ENCODE peak calls at places on chromosomes 5 and 9, in four cellular contexts. E is HepG2, T is WTC11, L is K562. N is an unnamed sample.
A peak's percentile ranks its signal among the peaks of the same experiment; 100 is the strongest.

GRCh38 chr5:91443028-91443427 is 59.9 kb upstream of the ARRDC3 start:
- DNase-seq in E (no peak), L (no peak), T (no peak), N (no peak)

GRCh38 chr9:133515615-133516255 is 9.0 kb downstream of the MYMK start:
- DNase-seq in E (no peak), T (no peak), L (no peak), N (no peak)

GRCh38 chr5:59036274-59036961 is 453.5 kb downstream of the RAB3C start:
- DNase-seq in T (no peak), E (no peak), L (no peak), N (no peak)

GRCh38 chr9:93092171-93092991 is 3.6 kb upstream of the CARD19 start:
- DNase-seq in T (peak; percentile 9), E (no peak), L (no peak), N (no peak)

GRCh38 chr5:54534306-54534705 is 16.7 kb downstream of the SNX18 start:
- DNase-seq in T (no peak), E (no peak), L (no peak), N (no peak)

GRCh38 chr5:100841358-100842076 is 61.6 kb downstream of the ST8SIA4 start:
- DNase-seq in E (no peak), T (no peak), L (no peak), N (no peak)

GRCh38 chr5:1516615-1517601 is 6.9 kb downstream of the LPCAT1 start:
- DNase-seq in L (no peak), T (peak; percentile 13), E (peak; percentile 16), N (no peak)

GRCh38 chr5:135600971-135601381 is 22.2 kb upstream of the CXCL14 start:
- DNase-seq in T (no peak), L (peak; percentile 44), E (no peak), N (no peak)

GRCh38 chr5:177366528-177367322 is 9.0 kb downstream of the RGS14 start:
- DNase-seq in E (peak; percentile 75), L (peak; percentile 97), T (peak; percentile 99), N (no peak)

GRCh38 chr5:65482727-65483473 is 1.2 kb upstream of the ADAMTS6 start:
- DNase-seq in E (peak; percentile 21), T (no peak), L (peak; percentile 64), N (peak; percentile 17)

GRCh38 chr5:131393498-131393968 is 129.7 kb downstream of the CDC42SE2 start:
- DNase-seq in E (no peak), L (no peak), T (no peak), N (no peak)

GRCh38 chr5:139658501-139658927 is 10.4 kb downstream of the CXXC5 start:
- DNase-seq in E (no peak), L (no peak), T (no peak), N (no peak)

GRCh38 chr9:27856748-27857147 is 283.5 kb upstream of the C9orf72 start:
- DNase-seq in E (no peak), L (no peak), T (no peak), N (no peak)

DNA sequence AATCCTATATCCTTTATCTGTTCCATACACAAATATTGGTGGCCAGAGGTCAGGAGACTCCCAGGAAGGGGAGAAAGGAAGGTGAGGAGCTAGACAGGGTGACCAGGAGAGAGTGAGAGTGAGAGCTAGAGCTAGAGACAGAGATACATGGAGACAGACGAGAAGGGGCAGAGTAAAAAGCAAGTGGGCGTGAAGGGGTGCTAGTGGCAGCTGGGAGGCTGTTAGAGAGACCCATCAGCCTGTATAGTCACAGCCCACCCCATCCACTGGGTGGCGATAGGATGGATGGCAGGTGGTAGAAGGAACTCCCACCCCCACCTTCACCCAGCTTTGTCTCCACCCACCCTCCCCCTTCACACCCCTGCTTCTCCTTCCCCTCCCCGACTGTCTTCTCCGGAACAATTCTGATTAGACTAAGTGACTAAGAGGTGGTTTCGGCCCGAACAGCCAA is 32.8 kb downstream of the PCDH1 start:
- DNase-seq in E (no peak), L (peak; percentile 78), T (peak; percentile 63), N (no peak)
- TF ChIP-seq ETV6 in E (no peak), L (no peak), T (no peak), N (no peak)

DNA sequence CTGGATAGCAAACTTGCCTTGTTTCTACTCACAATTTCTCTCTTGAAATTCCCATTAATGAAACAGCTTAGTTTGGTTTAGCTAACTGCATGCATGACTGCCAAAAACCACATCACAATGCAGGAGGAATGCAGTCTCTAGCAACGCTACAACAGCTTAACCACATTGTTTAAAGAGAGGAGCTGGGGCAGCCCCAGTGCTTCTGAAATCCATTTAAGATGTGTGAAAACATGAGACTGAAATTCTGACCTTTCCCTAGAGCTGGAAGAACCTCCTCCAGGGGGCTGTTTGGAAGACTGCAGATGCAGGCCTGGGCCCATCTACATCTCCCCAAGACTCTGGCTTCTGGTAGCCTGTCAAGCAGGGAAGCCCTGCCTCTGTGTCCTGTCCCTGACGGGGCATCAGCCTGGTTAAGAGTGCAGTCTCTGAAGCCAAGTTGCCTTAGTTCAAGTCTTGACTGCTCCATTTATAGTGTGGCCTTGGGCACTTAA is 157.1 kb downstream of the ZNF462 start:
- DNase-seq in L (no peak), E (no peak), T (no peak), N (peak; percentile 50)
- TF ChIP-seq ETV6 in L (no peak), E (no peak), T (no peak), N (no peak)

GRCh38 chr9:127980056-127980705 is 608 bp downstream of the EEIG1 start:
- DNase-seq in L (peak; percentile 62), T (peak; percentile 63), E (no peak), N (no peak)

GRCh38 chr9:127980706-127981558 is at the start of gene EEIG1:
- DNase-seq in E (peak; percentile 80), L (peak; percentile 95), T (peak; percentile 98), N (no peak)

GRCh38 chr9:127982912-127983311 is 2.1 kb upstream of the EEIG1 start:
- DNase-seq in E (no peak), T (no peak), L (no peak), N (no peak)

GRCh38 chr9:127979333-127980055 is 1.3 kb downstream of the EEIG1 start:
- DNase-seq in L (peak; percentile 66), E (peak; percentile 41), T (peak; percentile 73), N (no peak)

DNA sequence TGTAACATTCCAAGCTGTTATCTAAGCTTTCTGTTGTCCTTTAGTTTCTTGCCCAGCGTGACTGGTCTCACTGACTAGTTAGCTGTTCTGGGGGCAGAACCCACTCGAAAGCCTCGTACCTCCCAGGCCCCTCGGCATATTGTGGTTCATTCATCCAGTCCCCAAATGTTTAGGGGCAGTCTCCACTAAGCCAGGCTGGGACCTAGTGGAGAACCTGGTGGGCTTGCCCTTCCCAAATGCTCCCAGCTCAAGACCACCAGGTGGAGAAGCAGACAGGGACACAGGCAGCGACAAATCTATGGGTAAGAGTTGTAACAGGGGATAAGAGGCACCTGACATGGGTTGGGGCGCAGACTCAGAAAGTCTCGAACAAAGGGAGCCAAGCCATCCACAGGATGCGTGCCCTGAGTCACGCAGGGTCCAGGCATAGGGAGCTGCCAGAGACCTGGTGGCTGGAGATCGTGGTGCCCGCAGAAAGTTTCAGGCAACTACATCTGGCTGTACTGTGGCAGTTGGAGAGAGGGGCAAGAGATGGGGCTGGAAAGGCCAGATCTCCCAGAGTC is 851 bp upstream of the EEIG1 start:
- DNase-seq in E (no peak), T (no peak), L (no peak), N (no peak)
- TF ChIP-seq ETV6 in E (no peak), T (no peak), L (no peak), N (no peak)

GRCh38 chr9:8140557-8140956 is 341.0 kb upstream of the DMAC1 start:
- DNase-seq in E (no peak), T (no peak), L (no peak), N (no peak)

GRCh38 chr9:8143677-8144076 is 344.1 kb upstream of the DMAC1 start:
- DNase-seq in L (no peak), T (no peak), E (no peak), N (no peak)
- TF ChIP-seq ETV6 in L (no peak), T (no peak), E (no peak), N (no peak)

GRCh38 chr9:117314021-117314420 is 100.8 kb downstream of the ASTN2 start:
- DNase-seq in E (no peak), T (no peak), L (no peak), N (no peak)

GRCh38 chr9:117315236-117315635 is 99.6 kb downstream of the ASTN2 start:
- DNase-seq in L (no peak), T (no peak), E (no peak), N (no peak)

DNA sequence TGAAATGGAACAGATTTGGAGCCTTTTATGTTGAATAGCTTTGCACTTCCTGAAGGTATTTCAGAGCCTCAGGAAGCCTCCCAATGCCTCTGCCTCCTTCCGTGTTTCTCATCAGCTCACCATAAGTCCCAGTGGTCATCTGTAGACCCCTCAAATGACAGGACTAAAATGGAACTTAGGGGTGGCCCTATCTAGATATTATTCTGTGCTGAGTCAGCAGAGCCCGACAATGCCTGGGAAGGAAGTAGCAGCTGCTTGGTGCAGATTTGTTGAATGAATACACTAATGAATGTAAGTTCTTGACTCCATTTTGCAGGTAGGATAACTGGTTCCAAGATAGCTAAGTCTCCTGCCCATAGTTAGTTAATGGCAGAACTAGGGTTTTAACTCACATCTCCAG is 97.7 kb downstream of the ASTN2 start:
- DNase-seq in T (no peak), E (no peak), L (no peak), N (no peak)
- TF ChIP-seq ETV6 in T (no peak), E (no peak), L (no peak), N (no peak)

DNA sequence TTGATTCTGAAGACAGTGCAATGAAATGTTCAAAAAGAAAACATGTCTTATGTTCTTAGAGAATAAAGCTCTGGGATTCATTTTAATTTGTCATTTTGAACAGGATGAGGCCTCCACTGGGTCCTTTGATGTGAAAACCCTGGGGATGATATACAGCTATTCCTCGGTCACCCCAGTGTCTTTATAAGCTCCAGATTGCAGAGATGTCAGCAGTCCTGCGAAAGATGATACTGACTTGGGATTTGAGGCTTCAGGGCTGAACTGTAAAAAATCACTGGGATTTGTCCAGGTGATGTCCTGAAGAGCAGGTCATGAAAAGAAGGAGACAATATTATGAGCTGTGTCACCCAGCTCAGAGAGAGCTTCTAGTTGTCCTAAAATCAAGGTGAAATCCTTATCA is 529.7 kb upstream of the ZNF608 start:
- DNase-seq in T (no peak), L (no peak), E (no peak), N (no peak)
- TF ChIP-seq ETV6 in T (no peak), L (no peak), E (no peak), N (no peak)